ENCODE peak calls at places on chromosomes 11 and 22, in seven cellular contexts. X, P, H, Z, N, D and S are unnamed samples.
A peak's percentile ranks its signal among the peaks of the same experiment; 100 is the strongest.

GRCh38 chr11:69874984-69875673 is 55.9 kb upstream of the FGF3 start:
- DNase-seq in D (no peak), N (no peak), P (no peak), H (no peak), X (no peak), Z (no peak), S (no peak)

GRCh38 chr11:102452461-102453285 is at the start of gene TMEM123:
- DNase-seq in X (peak; percentile 84), P (peak; percentile 79), D (peak; percentile 90), H (peak; percentile 96), N (peak; percentile 90), Z (peak; percentile 88), S (peak; percentile 69)

GRCh38 chr22:23606204-23607131 is 25.7 kb downstream of the DRICH1 start:
- DNase-seq in D (no peak), H (no peak), P (no peak), N (no peak), X (no peak), Z (no peak), S (no peak)

GRCh38 chr11:86245369-86246292 is 1.1 kb downstream of the EED start:
- DNase-seq in Z (peak; percentile 13), P (no peak), D (peak; percentile 5), X (no peak), N (peak; percentile 4), H (peak; percentile 29), S (no peak)

GRCh38 chr22:41344189-41344788 is 37.5 kb upstream of the TEF start:
- DNase-seq in N (no peak), Z (no peak), X (no peak), D (no peak), H (no peak), P (no peak), S (no peak)

GRCh38 chr11:106076421-106076922 is 675 bp downstream of the KBTBD3 start:
- DNase-seq in N (no peak), P (no peak), D (no peak), X (no peak), H (peak; percentile 12), Z (no peak), S (no peak)

GRCh38 chr11:134349802-134350355 is 18.1 kb downstream of the GLB1L2 start:
- DNase-seq in D (no peak), X (no peak), H (no peak), Z (no peak), N (no peak), P (no peak), S (no peak)

GRCh38 chr11:106959800-106960199 is 58.5 kb downstream of the GUCY1A2 start:
- DNase-seq in N (no peak), D (no peak), H (no peak), X (no peak), Z (no peak), P (no peak), S (no peak)

GRCh38 chr11:126147268-126148111 is 64.0 kb downstream of the RPUSD4 start:
- DNase-seq in H (no peak), N (no peak), P (no peak), X (no peak), Z (no peak), D (no peak), S (peak; percentile 67)

GRCh38 chr11:103436131-103436770 is 327.0 kb downstream of the DYNC2H1 start:
- DNase-seq in H (no peak), P (no peak), Z (no peak), N (no peak), D (no peak), X (no peak), S (no peak)

GRCh38 chr11:95688501-95689222 is 100.9 kb downstream of the FAM76B start:
- DNase-seq in P (no peak), N (no peak), D (peak; percentile 66), H (peak; percentile 48), Z (no peak), X (no peak), S (no peak)

GRCh38 chr11:8959546-8960166 is 4.6 kb downstream of the TMEM9B start:
- DNase-seq in H (peak; percentile 64), P (no peak), D (peak; percentile 12), Z (no peak), X (no peak), N (no peak), S (peak; percentile 38)

GRCh38 chr22:38826386-38826785 is 17.4 kb downstream of the NPTXR start:
- DNase-seq in H (no peak), N (no peak), P (no peak), Z (no peak), D (no peak), X (no peak), S (no peak)

GRCh38 chr11:124716596-124716995 is 23.1 kb upstream of the NRGN start:
- DNase-seq in N (no peak), P (no peak), D (no peak), X (no peak), H (no peak), Z (no peak), S (no peak)

GRCh38 chr22:33465554-33465953 is 407.4 kb upstream of the SYN3 start:
- DNase-seq in H (no peak), Z (no peak), P (no peak), X (no peak), D (no peak), N (no peak), S (peak; percentile 33)

GRCh38 chr11:60528934-60529333 is 13.7 kb downstream of the MS4A13 start:
- DNase-seq in D (no peak), N (no peak), Z (no peak), P (no peak), X (no peak), H (no peak), S (no peak)

GRCh38 chr11:72239849-72240460 is 4.0 kb downstream of the PHOX2A start:
- DNase-seq in P (no peak), D (no peak), X (no peak), N (no peak), H (no peak), Z (no peak), S (no peak)

GRCh38 chr22:39290724-39291161 is 28.7 kb downstream of the RPL3 start:
- DNase-seq in D (no peak), Z (no peak), H (no peak), X (no peak), P (no peak), N (no peak), S (no peak)

GRCh38 chr11:121743285-121743684 is 290.5 kb upstream of the SORL1-AS1 start:
- DNase-seq in P (no peak), N (no peak), X (no peak), H (no peak), Z (no peak), D (no peak), S (no peak)